ENCODE peak calls at places on chromosomes 2 and 18, in five cellular contexts. J is HEK293T; O is activated CD4-positive, alpha-beta T cell treated with anti-CD3 and anti-CD28 coated beads for 48 hours; R is EL; V is GM12878. K is an unnamed sample.

GRCh38 chr2:129237966-129238725 is 741.3 kb upstream of the RAB6C start:
- DNase-seq in J (no peak), O (no peak), R (no peak), V (no peak), K (peak)

GRCh38 chr2:30503007-30503691 is 56.1 kb downstream of the LCLAT1 start:
- DNase-seq in J (no peak), O (no peak), R (no peak), V (no peak), K (no peak)

GRCh38 chr18:54392621-54393023 is 34.9 kb downstream of the C18orf54 start:
- DNase-seq in J (peak), O (no peak), R (peak), V (no peak), K (no peak)

GRCh38 chr2:26401739-26402541 is at the start of gene DRC1:
- DNase-seq in J (peak), O (peak), R (peak), V (no peak), K (no peak)

GRCh38 chr2:127085260-127085666 is 21.7 kb downstream of the BIN1 start:
- DNase-seq in J (no peak), O (peak), R (no peak), V (peak), K (no peak)

GRCh38 chr2:162710282-162710891 is 128.2 kb downstream of the KCNH7 start:
- DNase-seq in J (no peak), O (no peak), R (no peak), V (no peak), K (no peak)

GRCh38 chr2:76870011-76870410 is 652.2 kb downstream of the LRRTM4 start:
- DNase-seq in J (no peak), O (no peak), R (no peak), V (no peak), K (no peak)

GRCh38 chr2:49913025-49913424 is 758.7 kb upstream of the FSHR start:
- DNase-seq in J (no peak), O (no peak), R (no peak), V (no peak), K (no peak)

GRCh38 chr2:9219027-9219445 is 12.4 kb downstream of the ASAP2 start:
- DNase-seq in J (no peak), O (no peak), R (no peak), V (no peak), K (no peak)

GRCh38 chr2:176742271-176742670 is 470.3 kb upstream of the HNRNPA3 start:
- DNase-seq in J (no peak), O (no peak), R (no peak), V (no peak), K (no peak)

GRCh38 chr2:96548558-96549465 is 12.3 kb downstream of the ARID5A start:
- DNase-seq in J (no peak), O (no peak), R (no peak), V (no peak), K (no peak)

GRCh38 chr2:235215248-235215647 is 263.4 kb downstream of the SH3BP4 start:
- DNase-seq in J (no peak), O (no peak), R (no peak), V (no peak), K (no peak)

GRCh38 chr2:241772063-241772499 is 4.5 kb upstream of the GAL3ST2 start:
- DNase-seq in J (no peak), O (peak), R (no peak), V (peak), K (no peak)

GRCh38 chr18:10247402-10248117 is 206.9 kb upstream of the APCDD1 start:
- DNase-seq in J (no peak), O (no peak), R (no peak), V (no peak), K (no peak)

GRCh38 chr2:119169717-119170116 is 11.2 kb upstream of the C1QL2 start:
- DNase-seq in J (no peak), O (no peak), R (no peak), V (no peak), K (no peak)

GRCh38 chr2:128986867-128987268 is 668.2 kb upstream of the HS6ST1 start:
- DNase-seq in J (no peak), O (no peak), R (no peak), V (no peak), K (no peak)

GRCh38 chr2:20025065-20025786 is 12.8 kb upstream of the MATN3 start:
- DNase-seq in J (no peak), O (no peak), R (peak), V (no peak), K (no peak)

GRCh38 chr2:189899101-189899500 is 114.9 kb downstream of the PMS1 start:
- DNase-seq in J (no peak), O (no peak), R (peak), V (no peak), K (no peak)

GRCh38 chr18:80147037-80147417 is 38.0 kb downstream of the ADNP2 start:
- DNase-seq in J (no peak), O (no peak), R (no peak), V (no peak), K (no peak)

GRCh38 chr18:23038712-23039111 is 96.6 kb upstream of the CABLES1 start:
- DNase-seq in J (no peak), O (no peak), R (peak), V (no peak), K (peak)

GRCh38 chr2:237996041-237996593 is 29.3 kb downstream of the UBE2F start:
- DNase-seq in J (no peak), O (no peak), R (peak), V (no peak), K (peak)

GRCh38 chr2:19357383-19358241 is 811 bp downstream of the OSR1 start:
- DNase-seq in J (no peak), O (peak), R (peak), V (no peak), K (no peak)

GRCh38 chr18:59787998-59788875 is 91.0 kb upstream of the CCBE1 start:
- DNase-seq in J (peak), O (no peak), R (peak), V (no peak), K (peak)

GRCh38 chr18:13232971-13233565 is 14.5 kb downstream of the LDLRAD4 start:
- DNase-seq in J (no peak), O (no peak), R (no peak), V (no peak), K (no peak)

GRCh38 chr2:232653441-232653840 is 20.0 kb downstream of the EFHD1 start:
- DNase-seq in J (no peak), O (no peak), R (no peak), V (no peak), K (no peak)

GRCh38 chr2:144707927-144708326 is 188.0 kb upstream of the ZEB2 start:
- DNase-seq in J (no peak), O (no peak), R (no peak), V (no peak), K (no peak)

GRCh38 chr2:134727385-134727784 is 8.6 kb upstream of the TMEM163 start:
- DNase-seq in J (no peak), O (no peak), R (peak), V (no peak), K (no peak)

K was measured in MG63.